ENCODE peak calls at places on chromosomes 16 and 17, in four cellular contexts. U is stromal cell of bone marrow, S is endodermal cell, M is RWPE1. R is an unnamed sample.

GRCh38 chr17:36149296-36149820 is 27.1 kb downstream of the TBC1D3B start:
- DNase-seq in S (peak), U (peak), M (no peak), R (no peak)

GRCh38 chr17:38451030-38451839 is 23.0 kb downstream of the ARHGAP23 start:
- DNase-seq in U (no peak), S (peak), M (peak), R (peak)

GRCh38 chr16:63066552-63066951 is 1030.3 kb upstream of the CDH8 start:
- DNase-seq in M (no peak), S (no peak), U (no peak), R (no peak)

GRCh38 chr17:21510686-21511367 is 134.7 kb downstream of the KCNJ12 start:
- DNase-seq in M (no peak), S (peak), U (no peak), R (no peak)

GRCh38 chr17:56510554-56511342 is 82.8 kb upstream of the NOG start:
- DNase-seq in S (peak), M (no peak), U (no peak), R (no peak)

GRCh38 chr16:89829630-89830437 is 1.6 kb downstream of the SPIRE2 start:
- DNase-seq in U (no peak), M (no peak), S (no peak), R (no peak)

GRCh38 chr17:48577330-48577945 is 712 bp downstream of the HOXB4 start:
- DNase-seq in S (no peak), U (no peak), M (no peak), R (no peak)

GRCh38 chr17:73074515-73074914 is 18.0 kb downstream of the SLC39A11 start:
- DNase-seq in U (no peak), M (no peak), S (no peak), R (no peak)

GRCh38 chr16:77059441-77059840 is 131.5 kb upstream of the MON1B start:
- DNase-seq in S (no peak), U (no peak), M (no peak), R (no peak)

GRCh38 chr17:82823004-82823403 is 16.8 kb downstream of the ZNF750 start:
- DNase-seq in U (no peak), S (peak), M (peak), R (no peak)

GRCh38 chr17:80832266-80832676 is 159.4 kb upstream of the CHMP6 start:
- DNase-seq in U (peak), M (no peak), S (peak), R (no peak)

GRCh38 chr17:77579717-77580116 is 378.8 kb upstream of the TNRC6C start:
- DNase-seq in M (no peak), S (peak), U (no peak), R (no peak)

GRCh38 chr16:88631384-88631783 is 7.0 kb upstream of the IL17C start:
- DNase-seq in M (no peak), S (no peak), U (no peak), R (no peak)

GRCh38 chr17:43353364-43353763 is 45.4 kb upstream of the ARL4D start:
- DNase-seq in M (no peak), U (no peak), S (no peak), R (no peak)

GRCh38 chr16:10862432-10862831 is 14.6 kb upstream of the CIITA start:
- DNase-seq in M (peak), U (peak), S (no peak), R (peak)

GRCh38 chr17:68649324-68649723 is 48.2 kb upstream of the FAM20A start:
- DNase-seq in U (no peak), S (no peak), M (no peak), R (no peak)

GRCh38 chr16:455453-455852 is 30.0 kb downstream of the RAB11FIP3 start:
- DNase-seq in S (no peak), U (no peak), M (no peak), R (no peak)

GRCh38 chr17:61400058-61400785 is 579 bp downstream of the TBX2 start:
- DNase-seq in M (peak), S (peak), U (no peak), R (no peak)

R was measured in foreskin keratinocyte.